ENCODE peak calls at places on chromosomes 2 and 18, in seven cellular contexts. I, U, G, Q, H, V and S are unnamed samples.

GRCh38 chr2:153477641-153478288 is 797 bp downstream of the RPRM start:
- DNase-seq in H (no peak), V (no peak), I (peak), G (no peak), Q (peak), U (no peak), S (no peak)

GRCh38 chr2:16522031-16522818 is 143.4 kb downstream of the CYRIA start:
- DNase-seq in V (no peak), Q (no peak), U (no peak), H (no peak), I (no peak), G (no peak), S (no peak)

GRCh38 chr2:241506793-241507429 is 1.5 kb downstream of the STK25 start:
- DNase-seq in I (no peak), H (no peak), U (no peak), G (no peak), Q (no peak), V (no peak), S (no peak)

GRCh38 chr2:226895579-226895978 is 59.7 kb downstream of the RHBDD1 start:
- DNase-seq in H (no peak), Q (no peak), G (no peak), V (no peak), U (no peak), I (no peak), S (no peak)

GRCh38 chr2:62427146-62427545 is 78.8 kb downstream of the TMEM17 start:
- DNase-seq in U (no peak), H (no peak), V (no peak), Q (no peak), G (no peak), I (no peak), S (no peak)

GRCh38 chr2:238499731-238500570 is 73.2 kb downstream of the ASB1 start:
- DNase-seq in Q (no peak), V (no peak), I (peak), U (no peak), G (no peak), H (no peak), S (no peak)

GRCh38 chr2:101063352-101063751 is 61.3 kb downstream of the RPL31 start:
- DNase-seq in G (no peak), I (no peak), H (no peak), U (peak), Q (no peak), V (no peak), S (no peak)

GRCh38 chr2:39893616-39894015 is 114.6 kb upstream of the THUMPD2 start:
- DNase-seq in U (no peak), Q (no peak), H (no peak), V (no peak), G (peak), I (no peak), S (no peak)

GRCh38 chr2:105803337-105803736 is 58.6 kb downstream of the NCK2 start:
- DNase-seq in H (no peak), I (no peak), Q (no peak), U (no peak), V (no peak), G (no peak), S (no peak)

GRCh38 chr2:145273840-145274239 is 753.9 kb upstream of the ZEB2 start:
- DNase-seq in U (no peak), G (peak), H (no peak), Q (no peak), I (no peak), V (no peak), S (no peak)

GRCh38 chr18:66616523-66616983 is 12.7 kb upstream of the CDH19 start:
- DNase-seq in I (peak), U (no peak), V (no peak), G (no peak), H (peak), Q (peak), S (no peak)

GRCh38 chr2:100984892-100985307 is 17.2 kb upstream of the RPL31 start:
- DNase-seq in G (peak), I (peak), Q (peak), V (peak), H (peak), U (peak), S (peak)

GRCh38 chr2:127826047-127826446 is 15.1 kb upstream of the WDR33 start:
- DNase-seq in Q (no peak), H (no peak), G (peak), U (no peak), I (no peak), V (no peak), S (peak)